ENCODE peak calls at places on chromosomes 16 and 17, in six cellular contexts. F, L, X, E, K and D are unnamed samples.

GRCh38 chr17:3667366-3668278 is 756 bp downstream of the TAX1BP3 start:
- DNase-seq in K (peak; percentile 92), L (peak; percentile 89), F (no peak), X (peak; percentile 90), E (peak; percentile 92), D (no peak)

GRCh38 chr16:50816901-50817555 is 75.1 kb downstream of the CYLD start:
- DNase-seq in F (no peak), K (no peak), X (no peak), L (no peak), E (no peak), D (no peak)

GRCh38 chr16:12158428-12158827 is 181.9 kb downstream of the SNX29 start:
- DNase-seq in K (no peak), L (no peak), F (no peak), E (no peak), X (no peak), D (no peak)

GRCh38 chr17:40551091-40551873 is 14.0 kb downstream of the CCR7 start:
- DNase-seq in X (peak; percentile 57), F (no peak), E (peak; percentile 36), K (peak; percentile 64), L (peak; percentile 91), D (no peak)

GRCh38 chr17:78998311-78999055 is 11.1 kb downstream of the CANT1 start:
- DNase-seq in F (no peak), L (no peak), X (no peak), K (no peak), E (peak; percentile 42), D (no peak)

GRCh38 chr17:60355663-60356594 is 36.0 kb downstream of the USP32 start:
- DNase-seq in E (no peak), F (no peak), K (no peak), X (no peak), L (no peak), D (no peak)

GRCh38 chr17:81274471-81274855 is 20.6 kb downstream of the SLC38A10 start:
- DNase-seq in K (no peak), F (no peak), L (no peak), E (no peak), X (no peak), D (no peak)

GRCh38 chr16:24700549-24701392 is 28.7 kb upstream of the TNRC6A start:
- DNase-seq in F (no peak), X (peak; percentile 85), K (peak; percentile 46), L (peak; percentile 89), E (peak; percentile 80), D (no peak)

GRCh38 chr17:6633263-6633662 is 7.2 kb downstream of the KIAA0753 start:
- DNase-seq in X (no peak), K (no peak), F (no peak), E (no peak), L (no peak), D (no peak)